ENCODE peak calls at places on chromosome 11, in nine cellular contexts. G is glomerular endothelial cell, R is substantia nigra, A is NCI-H524, J is MCF 10A, O is HTR-8/SVneo, C is hippocampal formation, Q is iris pigment epithelial cell, F is NCI-H1930. Z is an unnamed sample.

GRCh38 chr11:123924027-123924426 is 15.4 kb upstream of the OR4D5 start:
- DNase-seq in J (no peak), R (no peak), A (no peak), Q (no peak), F (no peak), O (no peak), C (no peak), G (no peak), Z (no peak)

GRCh38 chr11:89660234-89660633 is 49.9 kb upstream of the TRIM77 start:
- DNase-seq in O (no peak), J (no peak), R (no peak), G (no peak), F (no peak), C (no peak), Q (no peak), A (no peak), Z (no peak)

GRCh38 chr11:26983645-26984044 is 10.3 kb upstream of the FIBIN start:
- DNase-seq in O (no peak), F (no peak), J (no peak), R (no peak), A (no peak), G (no peak), C (no peak), Q (no peak), Z (no peak)

GRCh38 chr11:69449320-69450063 is 32.0 kb upstream of the LINC01488 start:
- DNase-seq in R (no peak), G (peak; percentile 57), J (no peak), F (no peak), O (peak; percentile 59), C (no peak), Q (peak; percentile 46), A (peak; percentile 89), Z (no peak)

GRCh38 chr11:67463680-67464410 is 5.2 kb downstream of the TMEM134 start:
- DNase-seq in O (peak; percentile 56), A (no peak), G (no peak), Q (no peak), R (no peak), J (peak; percentile 91), C (no peak), F (no peak), Z (peak; percentile 82)

GRCh38 chr11:9601041-9601875 is 27.8 kb downstream of the WEE1 start:
- DNase-seq in J (peak; percentile 27), R (no peak), O (no peak), G (no peak), F (no peak), Q (peak; percentile 93), C (peak; percentile 4), A (peak; percentile 17), Z (peak; percentile 86)

GRCh38 chr11:45162064-45162375 is 15.6 kb downstream of the PRDM11 start:
- DNase-seq in J (no peak), A (no peak), F (no peak), C (no peak), R (no peak), G (no peak), Q (no peak), O (no peak), Z (no peak)

GRCh38 chr11:63015521-63016215 is at the start of gene SLC22A8:
- DNase-seq in Q (no peak), R (no peak), A (peak; percentile 51), G (no peak), J (no peak), F (no peak), C (no peak), O (no peak), Z (no peak)

GRCh38 chr11:33207408-33207985 is 46.2 kb upstream of the CSTF3 start:
- DNase-seq in R (no peak), O (no peak), Q (no peak), F (no peak), G (no peak), J (peak; percentile 15), A (no peak), C (no peak), Z (peak; percentile 7)

GRCh38 chr11:14275081-14275480 is 83.9 kb downstream of the RRAS2 start:
- DNase-seq in F (no peak), A (no peak), R (no peak), G (no peak), J (no peak), C (no peak), Q (peak; percentile 75), O (no peak), Z (peak; percentile 19)

GRCh38 chr11:79942071-79942470 is 501.2 kb upstream of the TENM4 start:
- DNase-seq in F (no peak), R (no peak), J (peak; percentile 30), G (no peak), C (no peak), A (no peak), Q (no peak), O (no peak), Z (peak; percentile 5)

GRCh38 chr11:12725863-12726666 is 51.8 kb downstream of the TEAD1 start:
- DNase-seq in Q (peak; percentile 89), A (no peak), O (no peak), G (no peak), C (no peak), F (no peak), J (peak; percentile 23), R (no peak), Z (peak; percentile 89)

GRCh38 chr11:102171101-102171500 is 60.9 kb downstream of the YAP1 start:
- DNase-seq in C (no peak), O (peak; percentile 56), F (no peak), A (no peak), Q (peak; percentile 80), R (no peak), G (peak; percentile 23), J (peak; percentile 64), Z (peak; percentile 54)

GRCh38 chr11:27611946-27612455 is 88.3 kb downstream of the BDNF start:
- DNase-seq in G (no peak), J (no peak), A (no peak), C (no peak), O (no peak), R (no peak), Q (peak; percentile 21), F (no peak), Z (no peak)

GRCh38 chr11:79116600-79116999 is 324.2 kb downstream of the TENM4 start:
- DNase-seq in F (no peak), O (no peak), A (no peak), G (no peak), Q (no peak), C (no peak), R (no peak), J (peak; percentile 34), Z (peak; percentile 94)

GRCh38 chr11:8110396-8110795 is 29.4 kb downstream of the TUB start:
- DNase-seq in C (no peak), R (no peak), G (no peak), F (no peak), O (no peak), J (no peak), A (peak; percentile 70), Q (no peak), Z (no peak)

GRCh38 chr11:3962406-3962840 is 107.0 kb downstream of the STIM1 start:
- DNase-seq in A (peak; percentile 10), C (no peak), J (no peak), F (no peak), Q (no peak), G (no peak), O (no peak), R (no peak), Z (no peak)

GRCh38 chr11:102419181-102419580 is 33.4 kb downstream of the TMEM123 start:
- DNase-seq in G (no peak), F (no peak), A (no peak), Q (no peak), J (no peak), R (no peak), C (no peak), O (no peak), Z (no peak)

GRCh38 chr11:60924110-60924905 is at the start of gene TMEM132A:
- DNase-seq in A (peak; percentile 67), J (peak; percentile 72), G (no peak), C (peak; percentile 74), F (peak; percentile 62), Q (peak; percentile 61), R (no peak), O (peak; percentile 88), Z (peak; percentile 65)

GRCh38 chr11:72730706-72731105 is 21.5 kb downstream of the ARAP1 start:
- DNase-seq in J (no peak), O (no peak), F (no peak), Q (no peak), A (no peak), R (no peak), G (no peak), C (no peak), Z (no peak)

GRCh38 chr11:1219446-1219835 is 3.4 kb upstream of the MUC5B start:
- DNase-seq in C (no peak), R (no peak), F (no peak), G (no peak), A (no peak), O (no peak), J (no peak), Q (no peak), Z (no peak)

GRCh38 chr11:84958295-84958694 is 668.8 kb downstream of the DLG2 start:
- DNase-seq in J (no peak), F (no peak), O (no peak), R (no peak), Q (no peak), G (no peak), A (no peak), C (no peak), Z (no peak)

GRCh38 chr11:11403763-11404725 is 51.0 kb upstream of the CSNK2A3 start:
- DNase-seq in G (no peak), O (no peak), F (no peak), C (no peak), Q (peak; percentile 32), J (no peak), A (no peak), R (no peak), Z (no peak)

GRCh38 chr11:15072551-15073143 is 746 bp upstream of the CALCB start:
- DNase-seq in Q (no peak), C (no peak), J (no peak), O (no peak), G (no peak), F (no peak), R (no peak), A (peak; percentile 35), Z (no peak)

GRCh38 chr11:34308049-34308692 is 49.6 kb downstream of the ABTB2 start:
- DNase-seq in C (no peak), G (no peak), A (no peak), R (no peak), F (no peak), J (peak; percentile 45), Q (peak; percentile 36), O (no peak), Z (peak; percentile 52)

GRCh38 chr11:35629511-35629910 is 11.3 kb downstream of the FJX1 start:
- DNase-seq in Q (no peak), O (no peak), F (no peak), C (no peak), A (no peak), J (no peak), G (no peak), R (no peak), Z (no peak)

GRCh38 chr11:115226556-115226955 is 277.7 kb downstream of the CADM1 start:
- DNase-seq in O (peak; percentile 55), F (no peak), G (peak; percentile 14), J (peak; percentile 54), Q (peak; percentile 90), A (no peak), R (no peak), C (no peak), Z (peak; percentile 88)

GRCh38 chr11:130649749-130650275 is 201.4 kb downstream of the ADAMTS15 start:
- DNase-seq in R (no peak), F (no peak), C (no peak), J (no peak), O (no peak), G (no peak), A (no peak), Q (no peak), Z (no peak)

GRCh38 chr11:64086263-64086938 is 50.7 kb downstream of the FLRT1 start:
- DNase-seq in F (no peak), G (no peak), R (no peak), Q (no peak), C (no peak), J (no peak), O (no peak), A (peak; percentile 36), Z (no peak)

GRCh38 chr11:2387266-2387982 is 10.3 kb downstream of the CD81 start:
- DNase-seq in O (no peak), F (no peak), Q (no peak), C (peak; percentile 45), R (no peak), G (no peak), J (no peak), A (no peak), Z (peak; percentile 78)

GRCh38 chr11:35618497-35619029 is 303 bp downstream of the FJX1 start:
- DNase-seq in C (no peak), O (no peak), R (no peak), F (no peak), J (peak; percentile 48), A (peak; percentile 44), G (no peak), Q (peak; percentile 58), Z (peak; percentile 53)

Z was measured in M059J.